ENCODE peak calls at places on chromosomes 4 and X, in five cellular contexts. G, P, B, J and F are unnamed samples.
A peak's percentile ranks its signal among the peaks of the same experiment; 100 is the strongest.

GRCh38 chr4:4791299-4791798 is 68.1 kb upstream of the MSX1 start:
- DNase-seq in B (no peak), P (no peak), G (no peak), J (peak; percentile 31), F (no peak)

GRCh38 chr4:183099537-183100297 is 660 bp downstream of the WWC2 start:
- DNase-seq in B (peak; percentile 69), P (no peak), J (peak; percentile 84), G (peak; percentile 68), F (peak; percentile 76)

GRCh38 chr4:15118281-15118680 is 116.0 kb downstream of the CPEB2 start:
- DNase-seq in J (no peak), P (no peak), G (no peak), B (no peak), F (no peak)

GRCh38 chr4:129167640-129168260 is 71.8 kb downstream of the C4orf33 start:
- DNase-seq in J (peak; percentile 43), G (peak; percentile 21), P (no peak), B (peak; percentile 30), F (peak; percentile 14)

GRCh38 chrX:10859353-10859752 is 239.0 kb upstream of the MID1 start:
- DNase-seq in B (no peak), P (no peak), G (no peak), J (no peak), F (no peak)

GRCh38 chrX:15750611-15751159 is 12.6 kb downstream of the CA5B start:
- DNase-seq in P (no peak), B (no peak), J (no peak), G (no peak), F (no peak)

GRCh38 chr4:185219551-185220344 is 10.3 kb downstream of the SNX25 start:
- DNase-seq in G (no peak), J (no peak), B (no peak), P (no peak), F (no peak)

GRCh38 chr4:80538276-80538926 is 202.9 kb downstream of the CFAP299 start:
- DNase-seq in J (no peak), B (no peak), P (no peak), G (no peak), F (no peak)

GRCh38 chr4:21915761-21916160 is 32.8 kb downstream of the KCNIP4 start:
- DNase-seq in P (no peak), B (no peak), G (no peak), J (no peak), F (no peak)

GRCh38 chr4:174260099-174260498 is 23.4 kb downstream of the FBXO8 start:
- DNase-seq in P (no peak), G (no peak), B (no peak), J (no peak), F (no peak)

GRCh38 chr4:28518781-28519180 is 1658.1 kb downstream of the STIM2 start:
- DNase-seq in J (no peak), B (no peak), P (no peak), G (no peak), F (no peak)

GRCh38 chrX:112654871-112655270 is 24.9 kb downstream of the LHFPL1 start:
- DNase-seq in P (no peak), J (no peak), G (no peak), B (no peak), F (no peak)
- TF ChIP-seq CTCF in P (no peak), J (no peak), G (no peak), B (no peak), F (no peak)

GRCh38 chr4:110589297-110589696 is 33.6 kb downstream of the PITX2 start:
- DNase-seq in J (no peak), G (no peak), P (no peak), B (no peak), F (no peak)

GRCh38 chr4:110587666-110588285 is 35.1 kb downstream of the PITX2 start:
- DNase-seq in G (no peak), B (no peak), J (peak; percentile 17), P (no peak), F (no peak)

DNA sequence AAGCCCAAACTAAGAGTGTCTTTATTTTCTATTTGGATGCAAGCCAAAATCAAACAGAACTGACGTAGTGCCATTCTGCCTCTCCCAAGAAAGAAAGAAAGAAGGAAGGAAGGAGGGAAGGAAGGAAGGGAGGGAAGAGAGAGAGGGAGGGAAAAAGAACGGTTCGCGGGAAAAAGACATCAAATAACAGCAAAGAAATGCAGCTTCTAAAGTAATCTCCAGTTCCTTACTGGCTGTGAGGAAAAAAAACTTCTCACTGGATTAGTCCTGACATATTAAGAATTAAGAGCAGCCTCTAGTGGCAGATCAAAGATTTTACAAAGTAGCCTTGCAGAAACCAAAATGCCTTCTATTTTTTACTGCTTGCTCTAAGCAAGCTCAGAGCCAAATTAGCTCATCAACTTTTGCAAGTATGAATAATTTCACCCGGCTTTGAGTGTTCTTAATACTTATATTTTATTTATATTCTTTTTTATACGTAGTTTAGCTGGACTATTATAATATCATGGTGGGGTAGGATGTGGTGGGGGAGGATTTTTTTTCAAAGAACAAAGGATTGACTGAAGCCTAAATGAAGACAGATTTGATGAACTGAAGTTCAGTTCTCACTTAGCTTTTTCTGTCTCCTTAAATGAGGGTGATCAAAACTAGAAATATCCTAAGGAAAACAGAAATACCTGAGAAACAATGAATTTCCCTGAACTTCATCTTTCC is 36.6 kb downstream of the PITX2 start:
- DNase-seq in B (no peak), G (no peak), J (no peak), P (no peak), F (peak; percentile 6)
- TF ChIP-seq CTCF in B (no peak), G (peak; percentile 52), J (no peak), P (no peak), F (peak; percentile 52)

GRCh38 chrX:12702509-12703091 is 88.6 kb upstream of the PRPS2 start:
- DNase-seq in J (peak; percentile 30), P (no peak), B (peak; percentile 40), G (no peak), F (peak; percentile 3)
- TF ChIP-seq CTCF in J (no peak), P (no peak), B (peak; percentile 68), G (peak; percentile 49), F (peak; percentile 28)

GRCh38 chrX:39017062-39017461 is 215.8 kb downstream of the MID1IP1 start:
- DNase-seq in P (no peak), J (no peak), G (no peak), B (no peak), F (no peak)
- TF ChIP-seq CTCF in P (no peak), J (no peak), G (no peak), B (no peak), F (no peak)

DNA sequence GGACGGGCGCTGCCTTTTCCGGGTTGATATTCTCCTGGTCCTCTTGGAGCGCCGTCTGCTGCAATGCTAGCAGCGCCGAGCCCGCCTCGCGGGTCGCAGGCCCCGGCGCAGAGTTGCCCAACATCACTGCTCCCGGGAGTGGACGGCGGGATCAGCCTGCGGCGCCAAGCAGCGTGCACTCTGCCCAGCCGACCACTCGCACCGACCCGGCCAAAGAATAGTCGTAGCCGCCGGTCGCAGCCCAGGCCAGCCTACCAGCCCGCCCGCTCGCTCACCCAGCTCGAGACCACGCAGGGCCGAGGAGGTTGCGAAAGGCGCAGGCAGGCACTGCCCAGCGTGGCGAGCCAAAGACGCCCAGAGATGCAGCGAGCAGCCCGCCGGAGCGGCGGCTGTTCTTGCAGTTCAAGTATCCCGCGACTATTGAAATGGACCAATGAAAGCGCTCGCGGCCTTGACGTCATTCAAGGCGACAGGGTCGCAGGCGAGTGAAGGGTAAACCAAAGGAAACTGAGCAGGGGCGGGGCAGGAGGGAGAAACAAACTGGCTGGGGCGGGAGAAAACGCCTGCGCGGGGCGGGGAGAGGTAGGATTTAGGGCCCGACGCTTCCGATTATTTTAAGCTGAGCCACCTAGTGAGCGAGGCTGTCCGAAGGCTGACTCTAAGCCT is at the start of gene CCNA2:
- DNase-seq in B (peak; percentile 92), G (peak; percentile 89), J (peak; percentile 98), P (peak; percentile 93), F (peak; percentile 95)
- TF ChIP-seq CTCF in B (no peak), G (no peak), J (no peak), P (no peak), F (no peak)

GRCh38 chrX:1226249-1226648 is 13.8 kb upstream of the CRLF2 start:
- DNase-seq in B (no peak), J (no peak), G (no peak), P (no peak), F (no peak)

GRCh38 chrX:1222511-1223252 is 10.2 kb upstream of the CRLF2 start:
- DNase-seq in G (no peak), J (no peak), B (no peak), P (no peak), F (no peak)

GRCh38 chrX:1221296-1221845 is 8.9 kb upstream of the CRLF2 start:
- DNase-seq in J (no peak), P (no peak), G (no peak), B (no peak), F (no peak)

GRCh38 chrX:1224954-1225353 is 12.5 kb upstream of the CRLF2 start:
- DNase-seq in J (no peak), P (no peak), G (no peak), B (no peak), F (no peak)

DNA sequence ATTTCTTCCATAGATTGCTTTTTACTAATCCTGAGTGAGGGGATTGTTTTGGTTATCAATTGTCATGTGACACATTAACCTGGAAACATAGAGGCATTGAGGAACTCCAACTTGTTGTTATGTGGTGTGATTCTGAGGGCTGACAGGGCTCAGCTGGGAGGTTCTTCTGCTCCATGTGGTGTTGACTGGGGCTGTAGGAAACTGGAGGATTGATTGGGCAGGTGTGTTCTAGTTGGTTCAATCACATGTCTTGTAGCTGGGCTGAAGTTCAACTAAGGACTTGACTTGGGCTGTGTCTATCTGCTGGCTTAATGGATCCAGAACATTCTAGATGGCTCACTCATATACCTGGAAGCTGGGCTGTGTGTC is 10.8 kb upstream of the CRLF2 start:
- DNase-seq in J (no peak), P (no peak), B (no peak), G (no peak), F (no peak)
- TF ChIP-seq CTCF in J (no peak), P (no peak), B (no peak), G (no peak), F (no peak)

GRCh38 chr4:157768419-157768818 is 404.4 kb downstream of the GASK1B start:
- DNase-seq in J (no peak), P (no peak), G (no peak), B (no peak), F (no peak)

GRCh38 chr4:157763490-157763889 is 409.3 kb downstream of the GASK1B start:
- DNase-seq in J (no peak), B (no peak), G (no peak), P (no peak), F (no peak)
- TF ChIP-seq CTCF in J (no peak), B (no peak), G (no peak), P (no peak), F (no peak)